ENCODE peak calls at places on chromosome 6, in eight cellular contexts. B is HCT116; Z is GM13976; X is tibial nerve; Q is AG04450; W is CD8-positive, alpha-beta T cell; A is astrocyte of the spinal cord; F is mucosa of descending colon. G is an unnamed sample.

GRCh38 chr6:26059901-26060300 is 27.3 kb upstream of the HFE start:
- DNase-seq in B (no peak), Z (no peak), X (no peak), Q (no peak), W (no peak), A (no peak), F (no peak), G (no peak)

GRCh38 chr6:152748843-152749242 is 1.8 kb upstream of the VIP start:
- DNase-seq in B (no peak), Z (no peak), X (no peak), Q (no peak), W (no peak), A (peak; percentile 21), F (no peak), G (peak; percentile 14)

GRCh38 chr6:39314273-39314790 is at the start of gene KCNK17:
- DNase-seq in B (no peak), Z (no peak), X (no peak), Q (no peak), W (no peak), A (no peak), F (no peak), G (no peak)

GRCh38 chr6:170097505-170098427 is 193.1 kb downstream of the DLL1 start:
- DNase-seq in B (no peak), Z (no peak), X (no peak), Q (no peak), W (no peak), A (no peak), F (no peak), G (no peak)

GRCh38 chr6:11094411-11094851 is 797 bp downstream of the SMIM13 start:
- DNase-seq in B (no peak), Z (peak; percentile 66), X (peak; percentile 29), Q (no peak), W (peak; percentile 9), A (peak; percentile 61), F (peak; percentile 58), G (peak; percentile 74)

GRCh38 chr6:47353822-47354221 is 44.1 kb upstream of the TNFRSF21 start:
- DNase-seq in B (no peak), Z (no peak), X (no peak), Q (no peak), W (no peak), A (no peak), F (no peak), G (no peak)

GRCh38 chr6:130575557-130575956 is 209.7 kb downstream of the TMEM200A start:
- DNase-seq in B (no peak), Z (no peak), X (no peak), Q (no peak), W (no peak), A (no peak), F (no peak), G (no peak)

GRCh38 chr6:75116946-75117345 is 88.9 kb downstream of the COL12A1 start:
- DNase-seq in B (no peak), Z (no peak), X (no peak), Q (no peak), W (no peak), A (peak; percentile 16), F (no peak), G (no peak)

GRCh38 chr6:145714731-145715130 is 20.6 kb downstream of the EPM2A start:
- DNase-seq in B (no peak), Z (no peak), X (no peak), Q (no peak), W (no peak), A (no peak), F (no peak), G (no peak)

GRCh38 chr6:15969236-15969778 is 159.6 kb upstream of the MYLIP start:
- DNase-seq in B (no peak), Z (no peak), X (no peak), Q (no peak), W (no peak), A (no peak), F (no peak), G (no peak)

GRCh38 chr6:23137596-23137995 is 568.2 kb downstream of the HDGFL1 start:
- DNase-seq in B (no peak), Z (no peak), X (no peak), Q (no peak), W (no peak), A (peak; percentile 47), F (no peak), G (no peak)

GRCh38 chr6:36121752-36122494 is 8.4 kb upstream of the MAPK13 start:
- DNase-seq in B (no peak), Z (no peak), X (no peak), Q (no peak), W (no peak), A (no peak), F (no peak), G (no peak)

GRCh38 chr6:137370871-137371633 is 123.1 kb downstream of the OLIG3 start:
- DNase-seq in B (peak; percentile 2), Z (no peak), X (no peak), Q (no peak), W (no peak), A (no peak), F (no peak), G (peak; percentile 46)
- TF ChIP-seq CTCF in B (peak; percentile 49), Z (no peak), X (no peak), Q (peak; percentile 4), W (no peak), A (no peak), F (no peak), G (peak; percentile 73)

DNA sequence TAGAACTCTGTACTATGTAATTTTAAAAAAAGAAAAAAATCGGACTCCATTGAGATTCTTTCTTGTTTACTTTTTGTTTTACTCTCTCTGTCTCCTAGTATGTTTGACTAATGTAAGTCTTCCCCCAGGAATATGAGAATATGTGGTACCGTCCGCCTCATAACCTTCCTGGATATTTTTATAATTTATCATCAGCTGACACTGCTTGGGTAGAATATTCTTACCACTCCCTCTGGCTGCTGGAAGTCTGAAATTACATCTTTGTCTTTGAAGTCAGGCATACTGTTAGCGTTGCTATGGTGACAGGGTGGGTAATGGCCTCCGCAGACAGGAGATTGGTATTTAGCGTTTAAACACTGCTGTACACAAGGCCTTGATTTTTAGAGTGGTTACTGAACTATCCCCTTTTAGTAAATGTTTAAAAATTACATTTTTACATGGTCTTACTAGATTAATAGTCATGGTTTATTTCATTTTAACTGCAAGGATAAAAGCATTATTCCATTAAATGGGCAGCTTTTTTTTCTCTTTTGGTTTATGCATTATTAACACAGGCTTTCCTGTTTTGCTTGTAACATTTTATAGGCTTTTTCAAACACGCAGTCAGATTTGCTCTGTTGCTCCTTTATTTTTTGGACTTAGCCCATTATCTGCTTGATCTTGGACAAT is 176.4 kb downstream of the ARID1B start:
- DNase-seq in B (peak; percentile 42), Z (peak; percentile 51), X (no peak), Q (peak; percentile 92), W (no peak), A (peak; percentile 97), F (no peak), G (peak; percentile 19)
- TF ChIP-seq CTCF in B (no peak), Z (no peak), X (peak; percentile 38), Q (peak; percentile 48), W (peak; percentile 45), A (peak; percentile 37), F (no peak), G (no peak)

DNA sequence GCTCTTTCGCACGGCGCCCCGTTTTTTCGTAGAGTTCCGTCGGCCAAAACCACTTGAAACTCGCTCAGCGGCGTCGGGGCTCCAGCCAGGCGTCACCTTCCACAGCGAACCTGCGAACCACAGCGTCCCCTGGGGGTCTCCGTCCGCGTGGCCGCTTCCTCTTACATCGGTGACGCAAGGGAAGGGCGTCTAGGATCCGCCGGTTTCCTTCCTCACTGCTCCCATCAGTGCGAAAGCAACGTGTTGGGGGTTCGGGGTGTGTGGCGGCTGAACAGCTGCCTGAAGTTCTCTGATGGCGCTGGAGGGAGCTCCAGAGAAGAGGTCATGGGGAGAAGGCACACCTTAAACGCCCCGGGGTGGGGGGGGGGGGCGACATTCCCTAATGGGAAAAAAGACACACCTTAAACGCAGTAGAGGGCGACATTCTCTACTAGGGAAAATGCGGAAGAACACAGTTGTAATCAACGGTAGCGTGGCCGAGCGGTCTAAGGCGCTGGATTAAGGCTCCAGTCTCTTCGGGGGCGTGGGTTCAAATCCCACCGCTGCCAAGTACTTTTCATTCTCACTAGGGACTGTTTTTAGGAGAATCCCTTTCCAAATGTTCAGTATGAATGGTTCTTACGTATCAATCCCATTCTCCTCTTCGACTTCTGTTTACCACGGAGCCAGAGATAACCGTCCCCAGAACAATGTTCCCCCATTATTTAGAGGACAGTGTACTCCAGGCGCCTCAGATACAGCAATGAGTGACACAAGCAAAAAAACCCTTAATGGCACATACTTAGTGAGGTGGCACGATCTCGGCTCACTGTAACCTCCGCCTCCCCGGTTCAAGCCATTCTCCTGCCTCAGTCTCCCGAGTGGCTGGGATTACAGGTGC is 16.3 kb downstream of the ZNF311 start:
- DNase-seq in B (peak; percentile 73), Z (peak; percentile 68), X (peak; percentile 26), Q (no peak), W (peak; percentile 60), A (peak; percentile 61), F (peak; percentile 79), G (no peak)
- TF ChIP-seq CTCF in B (peak; percentile 60), Z (peak; percentile 39), X (no peak), Q (peak; percentile 51), W (peak; percentile 64), A (peak; percentile 51), F (no peak), G (no peak)

GRCh38 chr6:30676660-30677270 is 4.0 kb upstream of the DHX16 start:
- DNase-seq in B (no peak), Z (no peak), X (no peak), Q (no peak), W (no peak), A (no peak), F (no peak), G (no peak)

GRCh38 chr6:30682181-30683117 is 4.0 kb downstream of the PPP1R18 start:
- DNase-seq in B (no peak), Z (peak; percentile 84), X (peak; percentile 59), Q (no peak), W (peak; percentile 86), A (peak; percentile 94), F (peak; percentile 79), G (peak; percentile 95)

GRCh38 chr6:30681696-30682180 is 4.7 kb downstream of the PPP1R18 start:
- DNase-seq in B (no peak), Z (no peak), X (no peak), Q (no peak), W (no peak), A (no peak), F (no peak), G (peak; percentile 20)

GRCh38 chr6:30679765-30680535 is 6.5 kb downstream of the PPP1R18 start:
- DNase-seq in B (no peak), Z (no peak), X (no peak), Q (no peak), W (no peak), A (no peak), F (no peak), G (peak; percentile 24)

DNA sequence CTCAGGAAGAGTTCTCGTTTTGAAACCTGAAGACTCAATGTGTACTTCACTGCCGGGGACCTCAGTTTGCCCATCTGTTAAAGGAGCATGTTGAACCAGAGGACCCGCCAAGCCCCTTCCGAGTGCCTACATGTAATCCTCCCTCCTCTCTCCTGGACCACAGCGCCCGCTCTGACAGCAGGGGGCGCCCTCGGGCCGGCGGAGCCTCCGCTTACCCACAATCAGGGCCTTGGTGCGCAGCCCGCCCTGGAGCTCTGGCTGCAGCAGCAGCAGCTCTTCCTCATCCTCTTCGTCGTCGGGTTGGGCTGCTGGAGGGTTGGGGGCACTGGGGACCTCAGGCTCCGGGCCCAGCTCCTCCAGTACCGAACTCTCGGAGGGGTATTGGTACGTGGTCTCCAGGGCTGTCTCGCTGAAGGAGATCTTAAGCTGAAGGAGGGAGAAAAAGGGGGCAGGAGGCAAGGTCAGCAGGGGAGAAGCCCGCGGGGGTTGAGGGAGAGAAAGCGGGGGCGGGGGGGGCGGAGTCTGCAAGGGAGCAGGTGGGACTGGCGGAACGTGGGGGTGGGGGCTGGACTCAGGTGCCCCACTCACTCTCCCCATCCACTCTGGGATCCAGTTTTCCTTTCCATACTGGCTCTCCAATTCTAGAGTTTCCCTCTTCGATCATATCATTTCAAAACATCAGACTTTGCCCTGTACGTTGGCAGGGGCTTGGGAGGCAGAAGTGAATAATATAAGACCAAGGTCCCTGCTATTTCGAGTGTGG is 6.3 kb upstream of the DHX16 start:
- DNase-seq in B (no peak), Z (peak; percentile 88), X (peak; percentile 76), Q (no peak), W (peak; percentile 93), A (peak; percentile 81), F (peak; percentile 88), G (peak; percentile 89)
- TF ChIP-seq CTCF in B (peak; percentile 96), Z (peak; percentile 98), X (peak; percentile 98), Q (peak; percentile 95), W (peak; percentile 92), A (peak; percentile 95), F (peak; percentile 93), G (peak; percentile 97)